ENCODE peak calls at places on chromosomes 6 and 20, in five cellular contexts. Q, W, M, S and N are unnamed samples.

GRCh38 chr20:64278319-64278681 is 22.8 kb downstream of the PCMTD2 start:
- DNase-seq in Q (no peak), W (no peak), M (no peak), S (no peak), N (no peak)

GRCh38 chr20:50726955-50727791 is 4.2 kb upstream of the PARD6B start:
- DNase-seq in Q (no peak), W (no peak), M (no peak), S (no peak), N (no peak)

GRCh38 chr6:1618305-1619105 is 8.8 kb downstream of the FOXC1 start:
- DNase-seq in Q (no peak), W (no peak), M (no peak), S (peak; percentile 35), N (no peak)

GRCh38 chr20:50312682-50313187 is 122.1 kb downstream of the CEBPB start:
- DNase-seq in Q (no peak), W (no peak), M (no peak), S (no peak), N (no peak)

GRCh38 chr6:38713812-38714211 is 1.3 kb upstream of the DNAH8 start:
- DNase-seq in Q (no peak), W (no peak), M (no peak), S (no peak), N (peak; percentile 39)

GRCh38 chr6:104700371-104701185 is 159.1 kb downstream of the HACE1 start:
- DNase-seq in Q (no peak), W (no peak), M (no peak), S (peak; percentile 16), N (no peak)

GRCh38 chr20:60206259-60206658 is 248.0 kb downstream of the CDH26 start:
- DNase-seq in Q (peak; percentile 43), W (no peak), M (peak; percentile 2), S (peak; percentile 67), N (peak; percentile 68)

GRCh38 chr6:157822221-157823000 is 635 bp upstream of the SNX9 start:
- DNase-seq in Q (no peak), W (no peak), M (no peak), S (peak; percentile 52), N (no peak)

GRCh38 chr6:90890681-90891337 is 303.9 kb upstream of the MAP3K7 start:
- DNase-seq in Q (no peak), W (no peak), M (no peak), S (peak; percentile 51), N (no peak)

GRCh38 chr6:147741419-147741818 is 232.9 kb downstream of the SAMD5 start:
- DNase-seq in Q (no peak), W (no peak), M (no peak), S (no peak), N (no peak)

GRCh38 chr6:160057080-160057479 is 64.5 kb upstream of the SLC22A1 start:
- DNase-seq in Q (no peak), W (no peak), M (no peak), S (no peak), N (no peak)

GRCh38 chr6:160055813-160056212 is 65.8 kb upstream of the SLC22A1 start:
- DNase-seq in Q (no peak), W (no peak), M (no peak), S (no peak), N (no peak)

GRCh38 chr6:160060221-160060620 is 61.4 kb upstream of the SLC22A1 start:
- DNase-seq in Q (no peak), W (no peak), M (no peak), S (no peak), N (no peak)

GRCh38 chr6:160060920-160061447 is 60.6 kb upstream of the SLC22A1 start:
- DNase-seq in Q (no peak), W (no peak), M (no peak), S (no peak), N (no peak)

DNA sequence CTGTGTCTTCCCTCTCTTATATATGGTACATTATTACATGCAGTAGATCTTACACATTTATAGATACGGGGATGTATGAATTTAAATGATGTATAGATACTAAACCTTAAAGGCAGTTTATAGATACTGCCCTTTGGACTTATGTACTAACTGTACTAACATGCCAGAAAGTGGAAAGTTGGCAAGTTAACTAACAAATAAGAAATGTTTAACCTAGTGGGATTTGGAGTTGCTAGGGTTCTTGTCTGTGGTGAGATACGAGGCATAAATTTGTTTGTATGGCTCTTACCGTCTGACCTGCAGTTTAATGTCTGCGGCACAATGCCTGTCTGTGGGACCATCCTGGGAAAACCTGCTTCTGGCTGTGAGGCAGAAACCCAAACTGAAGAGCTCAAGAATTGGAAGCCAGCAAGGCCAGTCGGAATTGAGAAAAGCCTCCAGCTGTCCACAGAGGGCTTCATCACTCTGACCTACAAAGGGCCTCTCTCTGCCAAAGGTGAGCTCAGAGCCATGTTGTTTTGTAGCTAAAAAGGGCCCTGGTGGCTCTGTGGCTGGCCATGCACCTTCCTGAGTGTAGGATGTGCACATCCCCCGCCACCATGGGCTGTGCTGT is 62.9 kb upstream of the SLC22A1 start:
- DNase-seq in Q (no peak), W (no peak), M (no peak), S (no peak), N (no peak)
- H3K27ac ChIP-seq in Q (no peak overlapping the region), W (no peak overlapping the region), M (no peak overlapping the region), S (no peak overlapping the region), N (no peak overlapping the region)

GRCh38 chr6:65680232-65680631 is 26.8 kb downstream of the EYS start:
- DNase-seq in Q (no peak), W (no peak), M (no peak), S (no peak), N (no peak)
- H3K4me3 ChIP-seq in Q (no peak overlapping the region), W (no peak overlapping the region), M (no peak overlapping the region), S (no peak overlapping the region), N (no peak overlapping the region)

DNA sequence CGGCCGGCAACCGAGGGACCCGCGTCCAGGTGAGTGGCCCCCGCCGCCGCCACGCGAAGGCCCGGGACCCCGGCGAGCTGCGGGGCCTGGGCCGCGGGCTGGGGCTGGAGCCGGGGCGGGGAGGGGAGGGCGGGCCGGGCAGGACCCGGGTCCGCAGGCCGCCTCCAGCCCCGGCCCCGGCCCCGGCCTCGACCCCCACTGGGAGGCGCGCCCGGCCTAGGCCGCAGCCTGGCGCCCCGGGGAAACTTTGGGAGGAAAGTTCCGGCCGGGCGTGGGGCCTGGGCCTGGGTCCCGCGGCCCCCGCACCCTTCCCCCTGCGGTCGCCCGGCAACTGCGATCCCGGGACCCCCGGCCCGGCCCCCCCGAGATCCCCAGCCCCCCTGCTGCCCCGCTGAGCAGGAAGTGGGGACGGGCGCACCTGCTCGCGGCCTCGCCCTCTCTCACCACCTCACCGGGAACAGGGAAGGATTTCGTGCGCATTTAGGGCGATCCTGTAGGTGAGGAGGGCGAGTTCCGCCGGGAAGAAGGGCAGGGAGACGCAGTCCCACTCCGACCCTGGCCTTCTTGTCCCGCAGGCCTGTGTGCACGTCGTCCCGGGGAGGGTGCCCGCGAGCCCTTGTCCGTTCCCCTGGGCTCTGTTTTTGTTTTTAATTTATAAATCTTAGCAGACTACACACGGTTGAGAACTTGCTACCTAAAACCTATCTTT is 402 bp downstream of the OSBPL2 start:
- DNase-seq in Q (no peak), W (no peak), M (no peak), S (peak; percentile 41), N (no peak)
- H3K9ac ChIP-seq in Q (peak overlapping the region; percentile 80), W (no peak overlapping the region), M (peak overlapping the region; percentile 76), S (peak overlapping the region; percentile 76), N (peak overlapping the region; percentile 77)

DNA sequence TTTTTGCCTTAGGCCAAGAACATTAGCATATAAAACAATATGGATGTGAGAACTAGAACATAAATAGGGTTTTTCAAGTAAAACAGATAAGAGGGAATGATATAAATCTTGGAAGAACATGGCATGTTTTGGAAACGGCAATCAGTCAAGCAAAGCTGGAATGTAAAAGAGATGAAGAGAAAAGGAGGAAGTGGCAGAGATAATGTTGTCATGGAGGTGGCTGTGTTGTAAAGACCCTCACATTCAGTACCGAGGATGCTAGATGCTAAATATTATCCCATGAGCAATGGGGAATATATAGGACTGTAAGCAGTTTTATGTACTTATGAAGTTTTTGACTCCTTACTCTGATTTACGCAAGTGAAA is 677 bp upstream of the RHAG start:
- DNase-seq in Q (no peak), W (no peak), M (no peak), S (no peak), N (no peak)
- H3K27ac ChIP-seq in Q (no peak overlapping the region), W (no peak overlapping the region), M (no peak overlapping the region), S (no peak overlapping the region), N (no peak overlapping the region)

GRCh38 chr20:32205502-32206382 is 1.8 kb downstream of the PLAGL2 start:
- DNase-seq in Q (peak; percentile 54), W (no peak), M (no peak), S (peak; percentile 59), N (peak; percentile 87)
- H3K4me3 ChIP-seq in Q (peak overlapping the region; percentile 87), W (peak overlapping the region; percentile 95), M (peak overlapping the region; percentile 100), S (peak overlapping the region; percentile 95), N (peak overlapping the region; percentile 84)

DNA sequence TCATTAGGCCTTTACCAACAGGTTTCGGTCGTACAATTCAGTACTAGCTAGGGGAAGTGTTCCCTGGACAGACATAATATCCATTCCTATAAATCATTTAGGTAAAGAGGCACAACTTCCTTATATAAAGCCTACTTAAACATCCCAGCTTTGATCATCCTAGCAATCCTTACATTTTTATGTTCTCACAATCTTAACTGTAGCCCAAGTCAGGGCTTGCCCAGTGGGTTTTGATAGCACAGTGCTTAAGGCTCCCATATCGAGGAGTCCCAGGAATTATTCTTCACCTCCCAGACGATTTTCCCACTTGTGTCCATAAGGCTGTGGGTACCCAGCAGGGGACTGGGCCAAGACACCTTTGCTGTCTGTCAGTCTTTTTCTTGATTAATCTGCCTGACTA is 63.2 kb downstream of the E2F3 start:
- DNase-seq in Q (no peak), W (no peak), M (no peak), S (no peak), N (no peak)
- H3K9ac ChIP-seq in Q (no peak overlapping the region), W (no peak overlapping the region), M (no peak overlapping the region), S (no peak overlapping the region), N (no peak overlapping the region)